ENCODE peak calls at places on chromosomes 12 and 14, in five cellular contexts. G is activated T-cell treated with anti-CD3 and anti-CD28 coated beads, Interleukin-2, amount 50 U/mL, for 24 hours; Z is LoVo; M is PC-3; I is endodermal cell. P is an unnamed sample.

GRCh38 chr14:75339059-75339458 is 60.4 kb downstream of the FOS start:
- DNase-seq in M (no peak), Z (no peak), I (no peak), G (no peak), P (peak)

GRCh38 chr14:81517798-81518398 is 15.8 kb downstream of the SEL1L start:
- DNase-seq in Z (no peak), M (no peak), I (no peak), G (no peak), P (no peak)

GRCh38 chr12:55629058-55629841 is 7.4 kb upstream of the OR10P1 start:
- DNase-seq in M (no peak), I (no peak), G (no peak), Z (no peak), P (no peak)

GRCh38 chr12:89662623-89663022 is 46.0 kb downstream of the ATP2B1 start:
- DNase-seq in Z (no peak), M (no peak), G (no peak), I (no peak), P (no peak)

GRCh38 chr12:115004469-115005146 is 320.6 kb upstream of the TBX3 start:
- DNase-seq in G (no peak), I (no peak), M (peak), Z (no peak), P (no peak)

GRCh38 chr12:117854339-117855012 is 114.3 kb downstream of the KSR2 start:
- DNase-seq in G (peak), M (peak), Z (peak), I (peak), P (peak)

GRCh38 chr14:54715244-54715643 is 148.3 kb downstream of the SAMD4A start:
- DNase-seq in M (peak), G (no peak), Z (no peak), I (no peak), P (peak)

GRCh38 chr12:1297206-1297605 is 297.2 kb downstream of the FBXL14 start:
- DNase-seq in G (no peak), M (no peak), I (no peak), Z (no peak), P (no peak)

GRCh38 chr12:83198291-83198690 is 511.6 kb downstream of the TMTC2 start:
- DNase-seq in Z (no peak), M (no peak), I (no peak), G (no peak), P (no peak)

GRCh38 chr12:27843714-27844245 is 63.7 kb upstream of the MANSC4 start:
- DNase-seq in G (no peak), M (no peak), Z (peak), I (no peak), P (no peak)

GRCh38 chr12:1811281-1811947 is 9.0 kb upstream of the LRTM2 start:
- DNase-seq in I (no peak), M (no peak), Z (no peak), G (peak), P (no peak)

GRCh38 chr12:95838125-95838524 is 20.6 kb upstream of the SNRPF start:
- DNase-seq in M (peak), I (no peak), G (no peak), Z (peak), P (no peak)

GRCh38 chr12:41013921-41014642 is 174.0 kb upstream of the PDZRN4 start:
- DNase-seq in M (no peak), G (no peak), Z (no peak), I (no peak), P (peak)

GRCh38 chr12:40551466-40551865 is 140.8 kb upstream of the CNTN1 start:
- DNase-seq in I (no peak), M (no peak), G (no peak), Z (no peak), P (peak)

GRCh38 chr14:67221248-67221981 is 19.8 kb upstream of the PALS1 start:
- DNase-seq in M (peak), Z (peak), I (no peak), G (no peak), P (peak)

GRCh38 chr12:18461738-18462137 is 200.4 kb downstream of the PIK3C2G start:
- DNase-seq in G (no peak), Z (no peak), I (no peak), M (no peak), P (no peak)

GRCh38 chr12:48903982-48904411 is 21.3 kb downstream of the FKBP11 start:
- DNase-seq in M (no peak), Z (peak), G (peak), I (peak), P (peak)

GRCh38 chr12:48973992-48974673 is 2.6 kb upstream of the WNT10B start:
- DNase-seq in M (no peak), I (peak), Z (no peak), G (peak), P (no peak)

GRCh38 chr14:102592969-102593840 is 756 bp downstream of the RCOR1 start:
- DNase-seq in M (peak), G (peak), I (peak), Z (peak), P (peak)

GRCh38 chr14:40987481-40987880 is 619.2 kb upstream of the LRFN5 start:
- DNase-seq in M (peak), Z (no peak), G (no peak), I (no peak), P (no peak)

GRCh38 chr12:62971769-62972525 is 37.0 kb upstream of the PPM1H start:
- DNase-seq in M (no peak), G (no peak), I (no peak), Z (no peak), P (no peak)

GRCh38 chr14:66225337-66225736 is 260.8 kb upstream of the CCDC196 start:
- DNase-seq in M (no peak), I (no peak), G (no peak), Z (no peak), P (no peak)

GRCh38 chr12:10361622-10362021 is 28.2 kb downstream of the KLRK1 start:
- DNase-seq in G (no peak), I (peak), Z (no peak), M (peak), P (peak)

GRCh38 chr12:121391619-121392324 is 8.1 kb upstream of the RNF34 start:
- DNase-seq in M (no peak), G (peak), I (no peak), Z (no peak), P (peak)

GRCh38 chr14:95056476-95056875 is 100.9 kb downstream of the DICER1 start:
- DNase-seq in I (no peak), M (peak), Z (no peak), G (no peak), P (no peak)

GRCh38 chr14:78314484-78314883 is 144.3 kb downstream of the NRXN3 start:
- DNase-seq in Z (no peak), M (no peak), G (no peak), I (no peak), P (no peak)

GRCh38 chr14:79011091-79011919 is 841.1 kb downstream of the NRXN3 start:
- DNase-seq in I (no peak), G (no peak), Z (peak), M (peak), P (peak)

GRCh38 chr12:31444801-31445200 is 118.9 kb upstream of the SINHCAF start:
- DNase-seq in M (no peak), G (no peak), I (no peak), Z (no peak), P (no peak)

GRCh38 chr14:71168564-71168963 is 261.3 kb downstream of the PCNX1 start:
- DNase-seq in G (no peak), I (no peak), M (no peak), Z (no peak), P (no peak)

GRCh38 chr12:104630230-104630670 is 173.5 kb downstream of the CHST11 start:
- DNase-seq in G (no peak), I (no peak), Z (no peak), M (no peak), P (no peak)

GRCh38 chr12:42586268-42586667 is 3.3 kb downstream of the PRICKLE1 start:
- DNase-seq in M (no peak), I (no peak), G (no peak), Z (no peak), P (no peak)

GRCh38 chr14:39265741-39266588 is 32.2 kb downstream of the MIA2 start:
- DNase-seq in Z (no peak), M (peak), G (no peak), I (no peak), P (peak)

GRCh38 chr14:75800792-75801191 is 139.7 kb downstream of the TTLL5 start:
- DNase-seq in G (no peak), M (peak), I (peak), Z (no peak), P (no peak)

GRCh38 chr12:62713723-62714122 is 221.2 kb downstream of the PPM1H start:
- DNase-seq in G (no peak), Z (no peak), I (no peak), M (no peak), P (no peak)

GRCh38 chr12:54161481-54162437 is 27.0 kb downstream of the SMUG1 start:
- DNase-seq in G (no peak), Z (no peak), I (no peak), M (no peak), P (no peak)

GRCh38 chr14:56213288-56213687 is 95.1 kb downstream of the PELI2 start:
- DNase-seq in M (no peak), I (no peak), Z (no peak), G (no peak), P (no peak)

GRCh38 chr14:38209572-38210159 is 2.0 kb downstream of the SSTR1 start:
- DNase-seq in I (no peak), Z (no peak), G (peak), M (no peak), P (no peak)

GRCh38 chr12:122399592-122400373 is 22.7 kb downstream of the CLIP1 start:
- DNase-seq in Z (peak), I (peak), M (peak), G (peak), P (peak)